ENCODE peak calls at places on chromosomes 13 and 19, in ten cellular contexts. One of them, this sample, is unnamed.

GRCh38 chr19:41957838-41958366 is 1.2 kb downstream of the RABAC1 start:
- DNase-seq in tibial nerve: no peak
- DNase-seq in transverse colon: peak; percentile 86
- DNase-seq in H54: peak; percentile 97
- DNase-seq in uterus: peak; percentile 59
- DNase-seq in Peyer's patch: peak; percentile 86
- DNase-seq in prostate gland: peak; percentile 77
- DNase-seq in ovary: peak; percentile 68
- DNase-seq in breast epithelium: peak; percentile 78
- DNase-seq in stomach: peak; percentile 81
- DNase-seq in this sample: peak; percentile 68

GRCh38 chr13:20401958-20402856 is 123.5 kb downstream of the CRYL1 start:
- DNase-seq in tibial nerve: no peak
- DNase-seq in ovary: no peak
- DNase-seq in breast epithelium: no peak
- DNase-seq in Peyer's patch: no peak
- DNase-seq in stomach: peak; percentile 15
- DNase-seq in prostate gland: no peak
- DNase-seq in H54: peak; percentile 61
- DNase-seq in transverse colon: no peak
- DNase-seq in uterus: no peak
- DNase-seq in this sample: no peak

GRCh38 chr19:53538378-53539109 is 599 bp downstream of the ZNF331 start:
- DNase-seq in prostate gland: no peak
- DNase-seq in uterus: no peak
- DNase-seq in Peyer's patch: no peak
- DNase-seq in H54: no peak
- DNase-seq in breast epithelium: no peak
- DNase-seq in tibial nerve: no peak
- DNase-seq in ovary: no peak
- DNase-seq in transverse colon: no peak
- DNase-seq in stomach: no peak
- DNase-seq in this sample: no peak

GRCh38 chr13:29175245-29175873 is 355.2 kb downstream of the MTUS2 start:
- DNase-seq in uterus: no peak
- DNase-seq in tibial nerve: no peak
- DNase-seq in stomach: no peak
- DNase-seq in prostate gland: no peak
- DNase-seq in Peyer's patch: no peak
- DNase-seq in transverse colon: no peak
- DNase-seq in H54: no peak
- DNase-seq in breast epithelium: no peak
- DNase-seq in ovary: no peak
- DNase-seq in this sample: no peak

GRCh38 chr13:32409561-32410440 is 18.1 kb downstream of the N4BP2L1 start:
- DNase-seq in prostate gland: no peak
- DNase-seq in stomach: no peak
- DNase-seq in Peyer's patch: no peak
- DNase-seq in transverse colon: no peak
- DNase-seq in uterus: peak; percentile 59
- DNase-seq in ovary: peak; percentile 83
- DNase-seq in tibial nerve: peak; percentile 23
- DNase-seq in breast epithelium: no peak
- DNase-seq in H54: no peak
- DNase-seq in this sample: peak; percentile 39

GRCh38 chr19:12828494-12828893 is 5.9 kb downstream of the RTBDN start:
- DNase-seq in ovary: no peak
- DNase-seq in uterus: no peak
- DNase-seq in stomach: peak; percentile 49
- DNase-seq in Peyer's patch: peak; percentile 81
- DNase-seq in H54: no peak
- DNase-seq in breast epithelium: no peak
- DNase-seq in transverse colon: peak; percentile 67
- DNase-seq in prostate gland: no peak
- DNase-seq in tibial nerve: no peak
- DNase-seq in this sample: no peak

GRCh38 chr19:34559045-34559444 is 77.5 kb downstream of the WTIP start:
- DNase-seq in breast epithelium: no peak
- DNase-seq in prostate gland: no peak
- DNase-seq in uterus: no peak
- DNase-seq in ovary: no peak
- DNase-seq in tibial nerve: no peak
- DNase-seq in H54: no peak
- DNase-seq in transverse colon: no peak
- DNase-seq in Peyer's patch: no peak
- DNase-seq in stomach: no peak
- DNase-seq in this sample: no peak

GRCh38 chr13:40813662-40814454 is 24.4 kb downstream of the SLC25A15 start:
- DNase-seq in stomach: no peak
- DNase-seq in breast epithelium: no peak
- DNase-seq in prostate gland: no peak
- DNase-seq in tibial nerve: no peak
- DNase-seq in transverse colon: no peak
- DNase-seq in H54: peak; percentile 15
- DNase-seq in ovary: no peak
- DNase-seq in Peyer's patch: peak; percentile 53
- DNase-seq in uterus: no peak
- DNase-seq in this sample: no peak

GRCh38 chr13:73057284-73058025 is 1.4 kb upstream of the KLF5 start:
- DNase-seq in prostate gland: no peak
- DNase-seq in transverse colon: no peak
- DNase-seq in uterus: no peak
- DNase-seq in tibial nerve: no peak
- DNase-seq in Peyer's patch: no peak
- DNase-seq in H54: no peak
- DNase-seq in breast epithelium: no peak
- DNase-seq in ovary: no peak
- DNase-seq in stomach: no peak
- DNase-seq in this sample: no peak

GRCh38 chr13:73060251-73061160 is 1.7 kb downstream of the KLF5 start:
- DNase-seq in ovary: peak; percentile 31
- DNase-seq in stomach: no peak
- DNase-seq in breast epithelium: peak; percentile 35
- DNase-seq in tibial nerve: no peak
- DNase-seq in prostate gland: peak; percentile 33
- DNase-seq in Peyer's patch: no peak
- DNase-seq in transverse colon: no peak
- DNase-seq in uterus: peak; percentile 22
- DNase-seq in H54: peak; percentile 38
- DNase-seq in this sample: peak; percentile 27

GRCh38 chr13:73059460-73060250 is 850 bp downstream of the KLF5 start:
- DNase-seq in prostate gland: peak; percentile 85
- DNase-seq in breast epithelium: peak; percentile 63
- DNase-seq in uterus: peak; percentile 18
- DNase-seq in Peyer's patch: peak; percentile 70
- DNase-seq in stomach: peak; percentile 75
- DNase-seq in ovary: peak; percentile 48
- DNase-seq in H54: peak; percentile 23
- DNase-seq in tibial nerve: no peak
- DNase-seq in transverse colon: no peak
- DNase-seq in this sample: peak; percentile 80

GRCh38 chr13:73058432-73058740 is 419 bp upstream of the KLF5 start:
- DNase-seq in stomach: no peak
- DNase-seq in breast epithelium: no peak
- DNase-seq in tibial nerve: no peak
- DNase-seq in uterus: no peak
- DNase-seq in Peyer's patch: no peak
- DNase-seq in H54: no peak
- DNase-seq in prostate gland: no peak
- DNase-seq in transverse colon: no peak
- DNase-seq in ovary: no peak
- DNase-seq in this sample: no peak

DNA sequence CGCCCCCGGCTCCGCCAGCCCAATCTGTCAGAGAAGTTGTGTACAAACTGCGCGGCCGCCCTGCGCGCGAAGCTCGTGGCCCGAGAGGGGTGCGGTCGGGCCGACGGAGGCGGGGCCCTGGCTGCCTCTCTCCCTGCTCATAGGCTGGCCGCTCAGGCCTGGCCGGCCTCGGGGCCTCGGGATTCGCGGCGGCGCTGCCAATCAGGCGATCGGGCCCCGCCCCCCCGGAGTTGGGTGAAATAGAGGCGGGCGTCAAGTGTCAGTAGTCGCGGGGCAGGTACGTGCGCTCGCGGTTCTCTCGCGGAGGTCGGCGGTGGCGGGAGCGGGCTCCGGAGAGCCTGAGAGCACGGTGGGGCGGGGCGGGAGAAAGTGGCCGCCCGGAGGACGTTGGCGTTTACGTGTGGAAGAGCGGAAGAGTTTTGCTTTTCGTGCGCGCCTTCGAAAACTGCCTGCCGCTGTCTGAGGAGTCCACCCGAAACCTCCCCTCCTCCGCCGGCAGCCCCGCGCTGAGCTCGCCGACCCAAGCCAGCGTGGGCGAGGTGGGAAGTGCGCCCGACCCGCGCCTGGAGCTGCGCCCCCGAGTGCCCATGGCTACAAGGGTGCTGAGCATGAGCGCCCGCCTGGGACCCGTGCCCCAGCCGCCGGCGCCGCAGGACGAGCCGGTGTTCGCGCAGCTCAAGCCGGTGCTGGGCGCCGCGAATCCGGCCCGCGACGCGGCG is at the start of gene KLF5:
- DNase-seq in tibial nerve: peak; percentile 97
- DNase-seq in uterus: peak; percentile 95
- DNase-seq in prostate gland: peak; percentile 99
- DNase-seq in ovary: peak; percentile 97
- DNase-seq in stomach: peak; percentile 99
- DNase-seq in transverse colon: peak; percentile 98
- DNase-seq in H54: peak; percentile 94
- DNase-seq in breast epithelium: peak; percentile 96
- DNase-seq in Peyer's patch: peak; percentile 100
- DNase-seq in this sample: peak; percentile 98
- TF ChIP-seq POLR2A in tibial nerve: peak; percentile 91
- TF ChIP-seq POLR2A in uterus: peak; percentile 95
- TF ChIP-seq POLR2A in prostate gland: peak; percentile 100
- TF ChIP-seq POLR2A in ovary: peak; percentile 85
- TF ChIP-seq POLR2A in stomach: peak; percentile 98
- TF ChIP-seq POLR2A in transverse colon: peak; percentile 100
- TF ChIP-seq POLR2A in H54: peak; percentile 82
- TF ChIP-seq POLR2A in breast epithelium: peak; percentile 91
- TF ChIP-seq POLR2A in Peyer's patch: peak; percentile 100
- TF ChIP-seq POLR2A in this sample: peak; percentile 27

GRCh38 chr13:112883241-112883945 is 85.6 kb upstream of the MCF2L start:
- DNase-seq in stomach: no peak
- DNase-seq in transverse colon: no peak
- DNase-seq in H54: no peak
- DNase-seq in prostate gland: no peak
- DNase-seq in tibial nerve: no peak
- DNase-seq in ovary: no peak
- DNase-seq in Peyer's patch: no peak
- DNase-seq in breast epithelium: no peak
- DNase-seq in uterus: no peak
- DNase-seq in this sample: no peak

GRCh38 chr13:112887557-112887991 is 81.4 kb upstream of the MCF2L start:
- DNase-seq in transverse colon: no peak
- DNase-seq in breast epithelium: no peak
- DNase-seq in stomach: no peak
- DNase-seq in tibial nerve: no peak
- DNase-seq in ovary: no peak
- DNase-seq in Peyer's patch: no peak
- DNase-seq in prostate gland: no peak
- DNase-seq in uterus: no peak
- DNase-seq in H54: no peak
- DNase-seq in this sample: no peak

GRCh38 chr13:112887151-112887550 is 81.9 kb upstream of the MCF2L start:
- DNase-seq in uterus: no peak
- DNase-seq in ovary: no peak
- DNase-seq in stomach: no peak
- DNase-seq in breast epithelium: no peak
- DNase-seq in Peyer's patch: no peak
- DNase-seq in tibial nerve: no peak
- DNase-seq in H54: no peak
- DNase-seq in transverse colon: no peak
- DNase-seq in prostate gland: no peak
- DNase-seq in this sample: no peak

GRCh38 chr13:112885242-112885781 is 83.7 kb upstream of the MCF2L start:
- DNase-seq in ovary: no peak
- DNase-seq in uterus: no peak
- DNase-seq in transverse colon: no peak
- DNase-seq in Peyer's patch: no peak
- DNase-seq in H54: no peak
- DNase-seq in tibial nerve: no peak
- DNase-seq in prostate gland: no peak
- DNase-seq in stomach: no peak
- DNase-seq in breast epithelium: no peak
- DNase-seq in this sample: no peak

DNA sequence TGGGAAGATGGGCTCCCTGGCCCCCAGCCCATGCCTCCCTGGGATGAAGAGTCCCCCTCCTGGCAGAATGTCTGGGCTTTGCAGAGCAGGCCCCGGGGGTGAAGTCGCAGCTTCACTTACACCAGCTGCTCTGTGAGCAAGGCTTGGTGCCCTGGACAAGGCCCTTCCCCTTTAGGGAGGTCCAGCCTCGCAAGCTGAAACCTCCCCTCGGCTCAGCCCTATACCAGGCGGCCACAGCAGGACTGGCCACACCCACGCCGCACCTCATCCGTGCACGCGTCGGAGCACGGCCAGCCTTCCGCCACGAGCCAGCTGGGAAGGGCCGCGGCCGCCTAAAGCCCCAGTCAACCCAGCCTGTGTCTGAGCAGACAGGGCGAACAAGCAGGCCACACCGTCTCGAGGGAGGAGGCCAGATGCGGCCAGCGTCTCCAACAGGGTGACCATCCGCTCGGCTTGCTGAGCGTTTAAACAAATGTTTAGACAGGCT is 83.2 kb upstream of the MCF2L start:
- DNase-seq in uterus: peak; percentile 65
- DNase-seq in stomach: peak; percentile 92
- DNase-seq in H54: peak; percentile 100
- DNase-seq in breast epithelium: peak; percentile 68
- DNase-seq in prostate gland: peak; percentile 89
- DNase-seq in Peyer's patch: peak; percentile 90
- DNase-seq in tibial nerve: peak; percentile 56
- DNase-seq in ovary: peak; percentile 59
- DNase-seq in transverse colon: peak; percentile 85
- DNase-seq in this sample: peak; percentile 89
- TF ChIP-seq POLR2A in uterus: no peak
- TF ChIP-seq POLR2A in stomach: no peak
- TF ChIP-seq POLR2A in H54: peak; percentile 58
- TF ChIP-seq POLR2A in breast epithelium: no peak
- TF ChIP-seq POLR2A in prostate gland: peak; percentile 44
- TF ChIP-seq POLR2A in Peyer's patch: no peak
- TF ChIP-seq POLR2A in tibial nerve: no peak
- TF ChIP-seq POLR2A in ovary: no peak
- TF ChIP-seq POLR2A in transverse colon: peak; percentile 45
- TF ChIP-seq POLR2A in this sample: no peak

GRCh38 chr19:9615828-9616227 is 5.2 kb downstream of the ZNF561 start:
- DNase-seq in H54: no peak
- DNase-seq in prostate gland: no peak
- DNase-seq in Peyer's patch: no peak
- DNase-seq in stomach: no peak
- DNase-seq in ovary: no peak
- DNase-seq in tibial nerve: no peak
- DNase-seq in uterus: no peak
- DNase-seq in transverse colon: no peak
- DNase-seq in breast epithelium: no peak
- DNase-seq in this sample: no peak

GRCh38 chr19:9620842-9621155 is 233 bp downstream of the ZNF561 start:
- DNase-seq in uterus: no peak
- DNase-seq in H54: peak; percentile 44
- DNase-seq in transverse colon: no peak
- DNase-seq in prostate gland: peak; percentile 5
- DNase-seq in ovary: no peak
- DNase-seq in breast epithelium: no peak
- DNase-seq in Peyer's patch: no peak
- DNase-seq in tibial nerve: no peak
- DNase-seq in stomach: no peak
- DNase-seq in this sample: no peak

GRCh38 chr19:9622531-9622930 is 1.5 kb upstream of the ZNF561 start:
- DNase-seq in Peyer's patch: no peak
- DNase-seq in breast epithelium: peak; percentile 47
- DNase-seq in tibial nerve: no peak
- DNase-seq in H54: no peak
- DNase-seq in stomach: no peak
- DNase-seq in uterus: no peak
- DNase-seq in prostate gland: peak; percentile 60
- DNase-seq in transverse colon: no peak
- DNase-seq in ovary: no peak
- DNase-seq in this sample: no peak

DNA sequence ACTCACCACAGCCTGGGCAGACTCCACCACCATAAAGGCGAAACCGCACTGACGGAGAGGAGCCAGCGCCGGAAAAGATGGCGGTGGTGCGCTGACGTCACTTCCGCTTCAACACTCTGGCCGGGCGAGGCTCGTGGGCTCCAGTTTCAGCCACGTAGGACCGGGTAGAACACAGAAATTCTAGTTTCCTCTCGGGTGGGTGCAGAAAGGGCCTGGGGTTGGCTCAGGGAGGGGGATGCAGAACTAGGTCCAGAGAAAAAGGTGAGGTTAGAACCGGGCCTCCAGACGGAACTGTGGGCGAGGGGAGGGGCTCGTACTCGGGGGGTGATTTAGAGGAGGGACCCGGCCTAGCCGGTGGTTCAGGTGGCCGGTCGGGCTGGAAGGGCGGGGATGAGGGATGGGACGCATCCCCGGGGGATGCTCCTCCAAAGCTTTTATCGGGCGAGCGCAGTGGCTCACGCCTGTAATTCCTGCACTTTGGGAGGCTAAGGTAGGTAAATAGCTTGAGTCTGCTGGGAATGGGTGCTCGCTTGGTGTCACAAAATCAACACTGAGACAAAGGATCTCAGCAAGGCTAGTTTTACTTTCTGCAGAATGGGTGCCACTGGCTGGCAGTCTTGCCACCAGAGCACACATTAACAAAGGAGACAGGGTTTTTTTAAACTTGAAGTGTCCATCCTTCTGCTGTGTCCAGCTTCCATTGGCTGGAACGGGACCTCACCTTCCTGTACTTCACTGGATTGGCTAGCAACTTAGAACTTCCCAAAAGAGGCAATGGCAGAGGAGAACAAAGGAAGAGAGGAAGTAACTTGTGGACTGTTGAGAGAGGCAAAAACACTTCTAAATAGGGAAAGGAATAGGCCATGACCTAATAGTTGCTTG is at the start of gene ZNF561:
- DNase-seq in tibial nerve: peak; percentile 65
- DNase-seq in ovary: peak; percentile 85
- DNase-seq in Peyer's patch: peak; percentile 92
- DNase-seq in breast epithelium: peak; percentile 81
- DNase-seq in uterus: peak; percentile 84
- DNase-seq in transverse colon: peak; percentile 90
- DNase-seq in stomach: peak; percentile 84
- DNase-seq in H54: peak; percentile 50
- DNase-seq in prostate gland: peak; percentile 76
- DNase-seq in this sample: peak; percentile 93
- TF ChIP-seq POLR2A in tibial nerve: no peak
- TF ChIP-seq POLR2A in ovary: no peak
- TF ChIP-seq POLR2A in Peyer's patch: peak; percentile 18
- TF ChIP-seq POLR2A in breast epithelium: no peak
- TF ChIP-seq POLR2A in uterus: peak; percentile 36
- TF ChIP-seq POLR2A in transverse colon: peak; percentile 38
- TF ChIP-seq POLR2A in stomach: no peak
- TF ChIP-seq POLR2A in H54: peak; percentile 80
- TF ChIP-seq POLR2A in prostate gland: peak; percentile 34
- TF ChIP-seq POLR2A in this sample: no peak

DNA sequence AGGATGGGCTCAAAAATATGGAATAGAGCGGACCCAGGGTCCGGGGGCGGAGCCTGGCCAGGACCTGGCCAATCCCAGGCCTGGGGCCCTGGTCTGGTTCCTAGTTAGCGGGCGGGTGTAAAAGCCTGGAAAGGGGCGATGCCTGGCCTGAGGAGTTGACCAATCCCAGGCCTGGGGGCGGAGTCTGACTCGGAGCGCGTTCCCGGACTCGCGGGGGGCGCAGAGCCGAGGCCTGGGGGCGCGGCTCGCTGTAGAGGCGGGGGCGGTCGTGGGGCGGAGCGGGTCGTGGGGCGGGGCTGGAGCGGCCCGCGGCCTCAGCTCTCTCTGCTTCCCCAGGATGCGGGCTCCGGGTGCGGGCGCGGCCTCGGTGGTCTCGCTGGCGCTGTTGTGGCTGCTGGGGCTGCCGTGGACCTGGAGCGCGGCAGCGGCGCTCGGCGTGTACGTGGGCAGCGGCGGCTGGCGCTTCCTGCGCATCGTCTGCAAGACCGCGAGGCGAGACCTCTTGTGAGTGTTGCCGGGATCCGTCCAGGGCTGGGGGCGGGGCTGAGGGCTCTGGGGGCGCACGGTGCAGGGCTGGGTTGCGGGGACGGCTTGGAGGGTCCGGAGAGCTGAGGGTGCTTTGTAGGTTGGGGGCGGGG is at the start of gene SLC27A1:
- DNase-seq in uterus: peak; percentile 99
- DNase-seq in H54: peak; percentile 91
- DNase-seq in transverse colon: peak; percentile 98
- DNase-seq in tibial nerve: peak; percentile 98
- DNase-seq in stomach: peak; percentile 98
- DNase-seq in prostate gland: peak; percentile 99
- DNase-seq in ovary: peak; percentile 99
- DNase-seq in breast epithelium: peak; percentile 100
- DNase-seq in Peyer's patch: peak; percentile 93
- DNase-seq in this sample: peak; percentile 98
- TF ChIP-seq POLR2A in uterus: peak; percentile 58
- TF ChIP-seq POLR2A in H54: no peak
- TF ChIP-seq POLR2A in transverse colon: peak; percentile 34
- TF ChIP-seq POLR2A in tibial nerve: no peak
- TF ChIP-seq POLR2A in stomach: no peak
- TF ChIP-seq POLR2A in prostate gland: peak; percentile 81
- TF ChIP-seq POLR2A in ovary: peak; percentile 44
- TF ChIP-seq POLR2A in breast epithelium: no peak
- TF ChIP-seq POLR2A in Peyer's patch: no peak
- TF ChIP-seq POLR2A in this sample: peak; percentile 33